ENCODE peak calls at places on chromosomes 13 and 19, in eight cellular contexts. Q, Y, D, F, U, Z, J and R are unnamed samples. For H3K36me3, the result is how much of the 10 kb centered on the place peaks cover.

GRCh38 chr19:49475995-49476880 is 2.2 kb downstream of the FLT3LG start:
- DNase-seq in F (no peak), Q (no peak), Y (no peak), Z (no peak), D (no peak), U (peak), J (no peak), R (no peak)

GRCh38 chr13:39433705-39434104 is 169.3 kb downstream of the LHFPL6 start:
- DNase-seq in Z (no peak), D (no peak), Q (no peak), J (no peak), F (no peak), U (no peak), Y (no peak), R (no peak)

GRCh38 chr19:53884256-53884655 is 2.3 kb downstream of the PRKCG start:
- DNase-seq in Z (no peak), F (no peak), U (no peak), D (no peak), Q (no peak), J (no peak), Y (no peak), R (no peak)

GRCh38 chr13:45132384-45133064 is 12.2 kb downstream of the GTF2F2 start:
- DNase-seq in U (no peak), Z (no peak), D (no peak), J (no peak), F (no peak), Y (no peak), Q (no peak), R (no peak)

GRCh38 chr13:23469901-23470525 is 36.5 kb upstream of the SACS start:
- DNase-seq in F (no peak), Z (no peak), D (no peak), Q (peak), Y (no peak), U (peak), J (no peak), R (no peak)

GRCh38 chr13:31901985-31902384 is 129.6 kb upstream of the FRY start:
- DNase-seq in Q (no peak), D (no peak), J (no peak), U (no peak), F (no peak), Z (no peak), Y (no peak), R (no peak)

GRCh38 chr19:12788682-12789097 is 2.6 kb upstream of the JUNB start:
- DNase-seq in U (peak), Z (peak), D (peak), Y (peak), F (peak), Q (peak), J (no peak), R (peak)

GRCh38 chr19:43984687-43985000 is 656 bp downstream of the ZNF155 start:
- DNase-seq in Z (no peak), Q (no peak), Y (no peak), F (peak), D (peak), U (no peak), J (no peak), R (peak)

GRCh38 chr13:61685683-61686013 is 270.0 kb upstream of the PCDH20 start:
- DNase-seq in Y (no peak), J (no peak), Q (no peak), F (no peak), D (no peak), Z (no peak), U (peak), R (no peak)

GRCh38 chr13:102651892-102652291 is 43.0 kb downstream of the METTL21C start:
- DNase-seq in Q (peak), F (no peak), Z (peak), Y (no peak), D (no peak), J (no peak), U (no peak), R (peak)

GRCh38 chr19:36916991-36917390 is 859 bp downstream of the ZNF568 start:
- DNase-seq in Q (peak), J (no peak), F (no peak), Y (no peak), D (no peak), U (peak), Z (no peak), R (no peak)
- H3K27ac ChIP-seq in Q (peak), J (peak), F (peak), Y (no peak), D (no peak), U (no peak), Z (peak), R (peak)

GRCh38 chr13:110318920-110319319 is 11.8 kb downstream of the COL4A2 start:
- DNase-seq in Q (no peak), Y (no peak), F (no peak), U (no peak), D (no peak), J (no peak), Z (no peak), R (peak)

GRCh38 chr13:110317496-110318195 is 10.6 kb downstream of the COL4A2 start:
- DNase-seq in Q (no peak), Z (no peak), U (no peak), Y (no peak), D (no peak), F (no peak), J (no peak), R (peak)

GRCh38 chr13:110316196-110316595 is 9.1 kb downstream of the COL4A2 start:
- DNase-seq in D (no peak), Z (no peak), Y (no peak), Q (no peak), F (no peak), J (no peak), U (no peak), R (no peak)

GRCh38 chr13:110319397-110319773 is 12.3 kb downstream of the COL4A2 start:
- DNase-seq in Z (no peak), Y (no peak), U (no peak), Q (no peak), D (no peak), F (no peak), J (no peak), R (peak)

GRCh38 chr13:110317093-110317492 is 10.0 kb downstream of the COL4A2 start:
- DNase-seq in J (no peak), Q (no peak), Y (no peak), D (no peak), Z (no peak), U (no peak), F (no peak), R (no peak)
- H3K36me3 ChIP-seq in J (under half), Q (under half), Y (under half), D (under half), Z (under half), U (under half), F (under half), R (under half)

DNA sequence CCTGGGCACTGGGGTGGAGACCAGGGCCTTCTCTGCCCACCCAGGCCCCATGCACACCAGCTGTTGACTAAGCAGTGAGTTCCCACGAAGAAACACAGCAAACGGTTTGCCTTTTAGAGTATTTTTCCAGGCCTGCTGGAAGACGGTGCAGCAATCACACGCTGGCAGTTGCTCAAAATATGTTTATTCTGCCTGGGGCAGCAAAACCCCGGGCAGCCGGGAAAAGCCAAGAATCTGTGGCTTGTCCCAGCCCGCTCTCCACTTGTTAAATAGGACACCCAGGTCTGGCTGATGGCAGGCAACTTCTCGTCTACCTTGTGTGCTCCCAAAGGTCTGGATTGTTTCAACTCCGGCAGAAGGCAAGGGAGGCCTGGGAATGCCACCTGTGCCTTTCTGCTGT is 40.8 kb downstream of the GGACT start:
- DNase-seq in Z (no peak), Y (no peak), D (no peak), J (no peak), F (peak), Q (no peak), U (no peak), R (no peak)
- H3K27ac ChIP-seq in Z (no peak), Y (no peak), D (no peak), J (no peak), F (peak), Q (no peak), U (no peak), R (peak)

GRCh38 chr19:17196610-17197009 is 18.5 kb upstream of the USE1 start:
- DNase-seq in U (no peak), Y (no peak), Z (no peak), D (no peak), Q (no peak), J (no peak), F (no peak), R (no peak)

GRCh38 chr19:17197666-17198065 is 17.5 kb upstream of the USE1 start:
- DNase-seq in U (no peak), Q (no peak), J (no peak), Y (no peak), Z (no peak), D (no peak), F (no peak), R (no peak)

GRCh38 chr19:17192751-17193150 is 22.4 kb upstream of the USE1 start:
- DNase-seq in Q (no peak), Y (no peak), F (no peak), J (no peak), D (no peak), Z (no peak), U (no peak), R (no peak)

GRCh38 chr19:17194608-17195007 is 20.5 kb upstream of the USE1 start:
- DNase-seq in Z (no peak), Y (no peak), U (no peak), Q (no peak), J (no peak), F (no peak), D (no peak), R (no peak)

DNA sequence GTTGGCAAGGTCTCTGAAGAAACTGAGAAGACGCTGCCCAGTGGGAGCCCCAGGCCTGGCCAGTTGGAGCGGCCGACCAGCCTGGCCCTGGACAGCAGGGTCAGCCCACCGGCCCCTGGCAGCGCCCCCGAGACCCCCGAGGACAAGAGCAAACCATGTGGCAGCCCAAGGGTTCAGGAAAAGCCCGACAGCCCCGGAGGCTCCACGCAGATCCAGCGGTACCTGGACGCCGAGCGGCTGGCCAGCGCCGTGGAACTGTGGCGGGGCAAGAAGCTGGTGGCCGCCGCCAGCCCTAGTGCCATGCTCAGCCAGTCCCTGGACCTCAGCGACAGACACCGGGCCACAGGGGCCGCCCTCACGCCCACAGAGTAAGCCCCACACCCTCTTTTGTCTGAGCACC is 20.1 kb upstream of the USE1 start:
- DNase-seq in Z (no peak), J (no peak), D (no peak), U (no peak), Q (no peak), Y (no peak), F (no peak), R (no peak)
- H3K36me3 ChIP-seq in Z (under half), J (half or more), D (under half), U (under half), Q (half or more), Y (half or more), F (under half), R (half or more)

GRCh38 chr19:57355916-57356315 is 4.8 kb downstream of the ZNF304 start:
- DNase-seq in F (no peak), Z (no peak), D (no peak), Q (no peak), J (no peak), U (no peak), Y (no peak), R (no peak)

GRCh38 chr19:57348136-57348535 is 2.9 kb upstream of the ZNF304 start:
- DNase-seq in F (no peak), U (no peak), D (no peak), J (no peak), Q (peak), Z (no peak), Y (no peak), R (no peak)

GRCh38 chr19:57351867-57352266 is 796 bp downstream of the ZNF304 start:
- DNase-seq in D (no peak), J (no peak), Q (peak), Y (no peak), Z (no peak), F (no peak), U (peak), R (no peak)

GRCh38 chr19:57350877-57351805 is at the start of gene ZNF304:
- DNase-seq in Z (peak), Q (peak), F (peak), U (peak), J (peak), D (peak), Y (peak), R (peak)
- H3K27ac ChIP-seq in Z (peak), Q (peak), F (peak), U (no peak), J (peak), D (no peak), Y (peak), R (peak)

DNA sequence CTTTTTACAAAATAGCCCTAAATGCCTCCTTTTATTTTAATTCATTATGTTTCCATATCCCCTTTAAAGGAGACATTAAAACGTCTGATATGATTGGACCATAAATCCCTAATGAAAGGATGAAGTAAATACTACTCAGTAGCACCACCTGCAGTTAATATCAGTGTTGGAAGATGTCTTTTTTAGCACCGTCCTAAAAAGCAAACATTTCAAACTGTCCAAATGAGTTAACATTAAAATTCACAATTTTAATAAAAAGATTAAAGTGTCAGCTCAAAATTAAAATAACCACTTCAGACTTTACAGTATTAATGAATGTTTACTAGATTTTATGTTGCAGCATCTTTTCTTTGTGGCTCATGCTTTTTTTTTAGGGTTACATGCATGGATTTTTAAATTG is 12.3 kb downstream of the ZNF507 start:
- DNase-seq in Y (no peak), U (no peak), Z (no peak), Q (no peak), D (no peak), J (no peak), F (no peak), R (no peak)
- H3K36me3 ChIP-seq in Y (half or more), U (under half), Z (under half), Q (half or more), D (under half), J (under half), F (under half), R (half or more)

GRCh38 chr13:110618780-110619179 is 3.4 kb downstream of the NAXD start:
- DNase-seq in D (no peak), Z (no peak), J (no peak), U (no peak), F (no peak), Q (no peak), Y (no peak), R (no peak)
- H3K27ac ChIP-seq in D (peak), Z (no peak), J (no peak), U (no peak), F (no peak), Q (peak), Y (peak), R (no peak)

GRCh38 chr19:1362385-1363257 is 21.1 kb upstream of the NDUFS7 start:
- DNase-seq in F (no peak), U (no peak), Y (no peak), D (no peak), Z (no peak), Q (no peak), J (no peak), R (no peak)
- H3K36me3 ChIP-seq in F (under half), U (under half), Y (half or more), D (under half), Z (under half), Q (under half), J (under half), R (half or more)

DNA sequence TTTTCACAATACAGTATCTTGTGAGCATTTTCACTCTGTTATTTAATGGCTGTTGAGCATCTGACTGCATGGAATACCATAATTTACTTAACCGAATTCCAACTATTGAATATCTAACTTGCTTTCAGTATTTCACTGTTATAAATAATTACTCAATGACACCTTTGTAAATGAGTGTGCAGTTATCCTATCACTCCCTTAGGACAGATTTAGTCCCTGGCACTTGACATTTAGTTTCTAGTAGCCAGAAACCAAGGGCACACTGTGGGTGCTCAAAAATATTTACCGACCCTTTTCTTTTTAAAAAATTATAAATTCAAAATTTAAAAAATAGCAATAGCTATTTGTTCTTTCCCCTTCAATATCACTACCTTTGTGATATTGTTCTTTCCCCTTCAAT is 258.8 kb downstream of the DCLK1 start:
- DNase-seq in Q (no peak), F (no peak), D (no peak), Z (no peak), Y (no peak), J (no peak), U (no peak), R (no peak)
- H3K27ac ChIP-seq in Q (no peak), F (no peak), D (no peak), Z (no peak), Y (no peak), J (no peak), U (no peak), R (no peak)

GRCh38 chr19:37635076-37636056 is 19.9 kb downstream of the ZFP30 start:
- DNase-seq in Q (no peak), Y (no peak), J (no peak), D (no peak), F (no peak), Z (no peak), U (peak), R (no peak)
- H3K36me3 ChIP-seq in Q (under half), Y (half or more), J (under half), D (under half), F (under half), Z (under half), U (under half), R (half or more)